ENCODE peak calls at places on chromosomes 12 and 14, in five cellular contexts. C is non-pigmented ciliary epithelial cell; J is HEK293T; I is CD8-positive, alpha-beta T cell; Y is neuronal stem cell. G is an unnamed sample.

GRCh38 chr12:47946413-47947107 is 16.8 kb upstream of the TMEM106C start:
- DNase-seq in Y (no peak), C (no peak), J (no peak), I (no peak), G (no peak)

GRCh38 chr12:5070090-5070489 is 26.4 kb downstream of the KCNA5 start:
- DNase-seq in J (no peak), C (no peak), Y (no peak), I (no peak), G (no peak)

GRCh38 chr12:39867631-39868030 is 238.2 kb downstream of the SLC2A13 start:
- DNase-seq in Y (no peak), C (no peak), I (no peak), J (no peak), G (peak; percentile 51)

GRCh38 chr14:83958359-83958758 is 1571.6 kb upstream of the FLRT2 start:
- DNase-seq in C (no peak), I (no peak), Y (no peak), J (no peak), G (no peak)

GRCh38 chr12:58728397-58728796 is 191.9 kb downstream of the LRIG3 start:
- DNase-seq in Y (no peak), I (no peak), C (no peak), J (no peak), G (no peak)

GRCh38 chr12:116454950-116455447 is 104.2 kb upstream of the MAP1LC3B2 start:
- DNase-seq in C (peak; percentile 88), J (no peak), I (no peak), Y (no peak), G (no peak)

GRCh38 chr12:27252934-27253333 is 8.8 kb downstream of the STK38L start:
- DNase-seq in J (no peak), I (no peak), Y (no peak), C (no peak), G (no peak)

GRCh38 chr12:100293017-100293416 is 26.0 kb downstream of the SCYL2 start:
- DNase-seq in I (no peak), J (no peak), Y (no peak), C (no peak), G (no peak)

GRCh38 chr14:92470215-92470614 is 43.4 kb upstream of the RIN3 start:
- DNase-seq in Y (no peak), J (no peak), C (no peak), I (no peak), G (no peak)

GRCh38 chr12:122026706-122027328 is 5.1 kb downstream of the BCL7A start:
- DNase-seq in C (no peak), Y (no peak), J (no peak), I (peak; percentile 46), G (no peak)

GRCh38 chr14:58428011-58428807 is 690 bp downstream of the KIAA0586 start:
- DNase-seq in Y (peak; percentile 23), C (peak; percentile 27), J (peak; percentile 38), I (peak; percentile 26), G (peak; percentile 61)

GRCh38 chr12:24057920-24058476 is 108.5 kb upstream of the SOX5 start:
- DNase-seq in Y (no peak), I (no peak), C (no peak), J (no peak), G (no peak)

GRCh38 chr14:27389402-27389801 is 791.6 kb upstream of the NOVA1 start:
- DNase-seq in Y (no peak), C (no peak), J (no peak), I (no peak), G (no peak)

GRCh38 chr12:24911284-24911791 is 37.6 kb downstream of the BCAT1 start:
- DNase-seq in Y (no peak), I (no peak), C (peak; percentile 81), J (no peak), G (no peak)

GRCh38 chr12:76936562-76937185 is 57.9 kb upstream of the CSRP2 start:
- DNase-seq in J (no peak), C (no peak), Y (no peak), I (no peak), G (no peak)

GRCh38 chr12:109116611-109116949 is 193 bp downstream of the ACACB start:
- DNase-seq in I (no peak), Y (no peak), J (no peak), C (no peak), G (no peak)

GRCh38 chr12:76714415-76714814 is 49.5 kb upstream of the ZDHHC17 start:
- DNase-seq in I (no peak), C (no peak), J (no peak), Y (no peak), G (no peak)

GRCh38 chr12:33994857-33995808 is 27.2 kb upstream of the ALG10 start:
- DNase-seq in J (no peak), I (no peak), Y (no peak), C (no peak), G (no peak)

GRCh38 chr12:130933269-130933995 is 20.3 kb upstream of the ADGRD1 start:
- DNase-seq in C (no peak), J (no peak), I (no peak), Y (no peak), G (no peak)

GRCh38 chr12:126582231-126582630 is 1517.0 kb downstream of the AACS start:
- DNase-seq in I (no peak), J (no peak), Y (no peak), C (peak; percentile 17), G (no peak)

GRCh38 chr12:65123435-65124063 is 2.4 kb upstream of the WIF1 start:
- DNase-seq in Y (no peak), C (no peak), I (no peak), J (peak; percentile 26), G (peak; percentile 68)

GRCh38 chr12:65769880-65770279 is 54.4 kb upstream of the HMGA2 start:
- DNase-seq in Y (no peak), I (no peak), C (no peak), J (no peak), G (no peak)

GRCh38 chr14:53670701-53671100 is 285.9 kb downstream of the BMP4 start:
- DNase-seq in I (no peak), J (no peak), Y (no peak), C (peak; percentile 82), G (peak; percentile 85)

GRCh38 chr12:71135812-71136176 is 22.0 kb downstream of the TSPAN8 start:
- DNase-seq in I (no peak), J (peak; percentile 12), Y (no peak), C (no peak), G (no peak)

GRCh38 chr14:96246535-96246839 is 9.5 kb upstream of the BDKRB1 start:
- DNase-seq in Y (no peak), J (no peak), I (no peak), C (peak; percentile 90), G (peak; percentile 96)

G was measured in cardiac muscle cell.